ENCODE peak calls at places on chromosomes 11 and 22, in nine cellular contexts. E is vagina, R is osteoblast, K is uterus, C is Panc1, N is SJCRH30, U is heart left ventricle, W is transverse colon, J is heart right ventricle. O is an unnamed sample. For H3K9me3, the result is how much of the 10 kb centered on the place peaks cover.

GRCh38 chr11:62324738-62325556 is 12.3 kb upstream of the ASRGL1 start:
- DNase-seq in E (no peak), R (no peak), K (no peak), C (no peak), N (peak), U (no peak), W (peak), J (peak), O (peak)

GRCh38 chr11:132142554-132142953 is 772.1 kb downstream of the NTM start:
- DNase-seq in E (no peak), R (no peak), K (no peak), C (no peak), N (no peak), U (no peak), W (no peak), J (no peak), O (no peak)

GRCh38 chr11:31761636-31762035 is 49.5 kb downstream of the PAX6 start:
- DNase-seq in E (no peak), R (no peak), K (no peak), C (no peak), N (no peak), U (no peak), W (no peak), J (no peak), O (no peak)

GRCh38 chr22:25745341-25746011 is 3.5 kb downstream of the MYO18B start:
- DNase-seq in E (no peak), R (peak), K (no peak), C (no peak), N (peak), U (no peak), W (no peak), J (no peak), O (no peak)

GRCh38 chr22:25066861-25067435 is 114.4 kb downstream of the KIAA1671 start:
- DNase-seq in E (no peak), R (peak), K (no peak), C (no peak), N (no peak), U (no peak), W (no peak), J (no peak), O (no peak)

GRCh38 chr22:19709063-19709769 is 5.1 kb upstream of the SEPTIN5 start:
- DNase-seq in E (no peak), R (peak), K (peak), C (no peak), N (no peak), U (peak), W (no peak), J (peak), O (no peak)

GRCh38 chr11:59582006-59582405 is 33.6 kb downstream of the OSBP start:
- DNase-seq in E (no peak), R (no peak), K (no peak), C (no peak), N (no peak), U (no peak), W (no peak), J (no peak), O (peak)

GRCh38 chr11:43709689-43710088 is 29.2 kb downstream of the HSD17B12 start:
- DNase-seq in E (no peak), R (no peak), K (no peak), C (no peak), N (no peak), U (no peak), W (no peak), J (no peak), O (no peak)

GRCh38 chr11:42646959-42647358 is 664.8 kb upstream of the API5 start:
- DNase-seq in E (no peak), R (no peak), K (no peak), C (no peak), N (no peak), U (no peak), W (no peak), J (no peak), O (no peak)

GRCh38 chr11:20963596-20963995 is 294.2 kb downstream of the NELL1 start:
- DNase-seq in E (no peak), R (no peak), K (no peak), C (no peak), N (no peak), U (no peak), W (no peak), J (no peak), O (no peak)

DNA sequence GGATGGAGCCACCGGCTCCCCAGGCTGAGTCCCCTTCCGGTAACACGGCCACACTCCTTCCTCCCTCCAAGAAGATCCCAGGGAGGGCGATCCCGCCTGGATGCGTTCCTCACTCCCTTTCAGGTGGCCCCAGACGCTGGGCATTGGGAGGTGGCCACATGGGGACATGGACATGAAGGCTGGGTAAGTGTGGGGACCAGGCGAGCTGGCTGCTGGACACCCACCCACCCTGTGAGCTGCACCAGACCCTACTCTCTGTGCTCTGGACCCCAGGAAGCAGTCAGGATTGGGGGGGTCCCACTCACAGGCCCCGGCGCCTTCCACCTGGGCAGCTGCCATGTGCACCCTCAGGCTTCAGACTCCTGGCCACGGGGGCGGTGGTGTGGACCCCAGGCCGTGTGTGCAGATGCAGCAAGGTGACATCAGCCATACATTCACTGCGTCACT is 932.8 kb downstream of the BRD1 start:
- DNase-seq in E (peak), R (peak), K (no peak), C (no peak), N (no peak), U (no peak), W (no peak), J (no peak), O (no peak)
- H3K9me3 ChIP-seq in E (under half), R (under half), K (under half), C (under half), N (under half), U (under half), W (under half), J (under half), O (under half)

GRCh38 chr11:68979931-68980775 is 633 bp downstream of the MRGPRD start:
- DNase-seq in E (no peak), R (peak), K (no peak), C (no peak), N (no peak), U (no peak), W (peak), J (no peak), O (no peak)
- H3K4me3 ChIP-seq in E (no peak), R (no peak), K (no peak), C (no peak), N (no peak), U (no peak), W (no peak), J (no peak), O (no peak)

GRCh38 chr11:64229959-64230208 is 464 bp upstream of the DNAJC4 start:
- DNase-seq in E (no peak), R (no peak), K (no peak), C (no peak), N (no peak), U (no peak), W (no peak), J (no peak), O (no peak)
- H3K27ac ChIP-seq in E (peak), R (peak), K (peak), C (peak), N (no peak), U (peak), W (peak), J (peak), O (peak)

GRCh38 chr22:48578138-48579034 is 1249.3 kb downstream of the BRD1 start:
- DNase-seq in E (no peak), R (no peak), K (no peak), C (no peak), N (no peak), U (no peak), W (no peak), J (no peak), O (no peak)
- H3K9me3 ChIP-seq in E (under half), R (under half), K (under half), C (under half), N (under half), U (under half), W (under half), J (under half), O (under half)

GRCh38 chr11:72240461-72241289 is 3.3 kb downstream of the PHOX2A start:
- DNase-seq in E (no peak), R (peak), K (no peak), C (no peak), N (no peak), U (no peak), W (no peak), J (no peak), O (no peak)
- H3K4me3 ChIP-seq in E (peak), R (peak), K (no peak), C (peak), N (no peak), U (peak), W (peak), J (peak), O (no peak)

GRCh38 chr22:31086703-31087330 is 5.7 kb downstream of the SMTN start:
- DNase-seq in E (no peak), R (peak), K (no peak), C (no peak), N (no peak), U (no peak), W (no peak), J (no peak), O (no peak)
- H3K27ac ChIP-seq in E (peak), R (no peak), K (peak), C (no peak), N (no peak), U (peak), W (peak), J (peak), O (no peak)

GRCh38 chr22:45630436-45630835 is 41.2 kb upstream of the ATXN10 start:
- DNase-seq in E (no peak), R (no peak), K (no peak), C (no peak), N (no peak), U (no peak), W (no peak), J (no peak), O (no peak)

GRCh38 chr22:45627489-45628233 is 44.0 kb upstream of the ATXN10 start:
- DNase-seq in E (no peak), R (no peak), K (no peak), C (no peak), N (no peak), U (no peak), W (no peak), J (no peak), O (no peak)

GRCh38 chr22:45629469-45630089 is 42.1 kb upstream of the ATXN10 start:
- DNase-seq in E (no peak), R (no peak), K (no peak), C (no peak), N (peak), U (no peak), W (no peak), J (no peak), O (peak)

GRCh38 chr22:45626198-45626651 is 45.4 kb upstream of the ATXN10 start:
- DNase-seq in E (no peak), R (no peak), K (no peak), C (no peak), N (no peak), U (no peak), W (peak), J (no peak), O (no peak)

DNA sequence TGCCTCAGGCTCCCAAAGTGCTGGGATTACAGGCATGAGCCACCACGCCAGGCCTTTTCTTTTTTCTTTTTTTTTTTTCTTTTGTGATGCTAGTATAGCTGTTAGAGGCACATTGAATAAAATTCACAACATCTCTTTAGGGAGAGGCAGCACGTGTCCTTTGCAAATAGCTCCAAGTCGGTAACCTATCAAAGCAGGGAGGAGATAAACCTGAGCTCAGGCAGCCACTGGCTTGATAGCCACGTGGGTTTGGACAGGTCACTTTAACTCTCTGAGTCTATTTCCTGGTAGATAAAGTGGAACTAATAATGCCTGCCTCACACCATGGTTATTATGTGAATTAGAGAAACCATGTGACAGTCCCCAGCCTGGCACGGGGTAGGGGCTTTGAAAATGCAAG is 43.1 kb upstream of the ATXN10 start:
- DNase-seq in E (no peak), R (no peak), K (no peak), C (no peak), N (no peak), U (no peak), W (no peak), J (no peak), O (no peak)
- H3K9me3 ChIP-seq in E (under half), R (under half), K (under half), C (under half), N (under half), U (under half), W (under half), J (under half), O (under half)

O was measured in WERI-Rb-1.